ENCODE peak calls at places on chromosome X, in ten cellular contexts. Z is right atrium auricular region, X is cardiac muscle cell, H is neural progenitor cell, Q is thyroid gland, C is HepG2, L is K562, S is testis, T is fibroblast of lung, W is lower lobe of right lung. B is an unnamed sample.

GRCh38 chrX:132218100-132218807 is 993 bp downstream of the RAP2C start:
- DNase-seq in Z (peak; percentile 80), X (peak; percentile 86), H (peak; percentile 81), Q (peak; percentile 85), C (peak; percentile 73), L (peak; percentile 91), S (peak; percentile 82), T (peak; percentile 82), W (peak; percentile 87), B (peak; percentile 87)

GRCh38 chrX:110381216-110381615 is 22.6 kb downstream of the RTL9 start:
- DNase-seq in Z (no peak), X (peak; percentile 30), H (no peak), Q (no peak), C (no peak), L (no peak), S (no peak), T (peak; percentile 74), W (no peak), B (no peak)

GRCh38 chrX:2550288-2551020 is 49.7 kb upstream of the DHRSX start:
- DNase-seq in Z (no peak), X (no peak), H (no peak), Q (peak; percentile 9), C (no peak), L (no peak), S (no peak), T (no peak), W (no peak), B (no peak)

GRCh38 chrX:69759921-69760625 is 144.2 kb downstream of the EDA start:
- DNase-seq in Z (no peak), X (no peak), H (no peak), Q (no peak), C (no peak), L (no peak), S (no peak), T (no peak), W (no peak), B (no peak)

GRCh38 chrX:118724775-118725174 is 2.6 kb upstream of the IL13RA1 start:
- DNase-seq in Z (no peak), X (peak; percentile 55), H (no peak), Q (no peak), C (peak; percentile 16), L (peak; percentile 68), S (no peak), T (peak; percentile 42), W (no peak), B (no peak)

GRCh38 chrX:21487832-21488231 is 113.6 kb downstream of the CNKSR2 start:
- DNase-seq in Z (no peak), X (peak; percentile 1), H (peak; percentile 14), Q (no peak), C (peak; percentile 3), L (no peak), S (no peak), T (peak; percentile 23), W (no peak), B (no peak)

GRCh38 chrX:50988649-50989048 is 78.1 kb downstream of the BMP15 start:
- DNase-seq in Z (no peak), X (peak; percentile 46), H (peak; percentile 53), Q (peak; percentile 14), C (no peak), L (peak; percentile 15), S (peak; percentile 36), T (peak; percentile 10), W (no peak), B (peak; percentile 29)

GRCh38 chrX:75781618-75782017 is 3.4 kb downstream of the MAGEE2 start:
- DNase-seq in Z (no peak), X (no peak), H (peak; percentile 15), Q (no peak), C (no peak), L (no peak), S (peak; percentile 16), T (no peak), W (no peak), B (no peak)

GRCh38 chrX:36434521-36434920 is 515.0 kb downstream of the CFAP47 start:
- DNase-seq in Z (no peak), X (no peak), H (no peak), Q (no peak), C (no peak), L (no peak), S (no peak), T (no peak), W (no peak), B (no peak)

GRCh38 chrX:39869846-39870601 is 227.7 kb downstream of the BCOR start:
- DNase-seq in Z (no peak), X (peak; percentile 70), H (no peak), Q (no peak), C (no peak), L (peak; percentile 71), S (no peak), T (peak; percentile 72), W (no peak), B (no peak)

GRCh38 chrX:11336201-11336600 is 43.0 kb downstream of the AMELX start:
- DNase-seq in Z (no peak), X (no peak), H (no peak), Q (no peak), C (no peak), L (no peak), S (no peak), T (no peak), W (no peak), B (no peak)

GRCh38 chrX:139826065-139827044 is 106.5 kb downstream of the ATP11C start:
- DNase-seq in Z (no peak), X (peak; percentile 44), H (no peak), Q (peak; percentile 42), C (no peak), L (no peak), S (no peak), T (peak; percentile 86), W (no peak), B (peak; percentile 37)

DNA sequence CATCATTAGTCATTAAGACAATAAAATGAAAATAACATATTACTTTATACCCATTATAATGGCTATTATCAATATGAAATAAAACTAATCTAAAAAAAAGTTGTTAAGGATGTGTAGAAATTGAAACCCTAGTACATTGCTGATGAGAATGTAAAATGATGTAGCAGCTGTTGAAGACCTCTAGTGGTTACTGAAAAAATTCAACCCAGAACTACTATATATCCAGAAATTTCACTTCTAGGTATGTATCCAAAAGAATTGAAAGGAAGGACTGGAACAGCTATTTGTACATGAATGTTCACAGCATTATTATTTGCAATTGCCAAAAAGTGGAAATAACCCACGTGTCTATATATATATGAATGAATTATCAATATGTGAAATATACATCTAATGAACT is 180.3 kb upstream of the KLHL4 start:
- DNase-seq in Z (no peak), X (peak; percentile 1), H (no peak), Q (no peak), C (no peak), L (no peak), S (no peak), T (no peak), W (no peak), B (no peak)
- TF ChIP-seq CTCF in Z (no peak), X (no peak), H (peak; percentile 12), Q (no peak), C (no peak), L (no peak), S (no peak), T (no peak), W (no peak), B (no peak)

GRCh38 chrX:46575991-46576392 is 2.4 kb downstream of the CHST7 start:
- DNase-seq in Z (peak; percentile 72), X (peak; percentile 74), H (peak; percentile 24), Q (peak; percentile 13), C (peak; percentile 48), L (no peak), S (peak; percentile 23), T (peak; percentile 40), W (no peak), B (peak; percentile 16)

GRCh38 chrX:46575586-46575985 is 2.0 kb downstream of the CHST7 start:
- DNase-seq in Z (no peak), X (no peak), H (no peak), Q (no peak), C (no peak), L (no peak), S (no peak), T (no peak), W (no peak), B (no peak)

GRCh38 chrX:46579250-46579649 is 5.7 kb downstream of the CHST7 start:
- DNase-seq in Z (no peak), X (no peak), H (no peak), Q (no peak), C (peak; percentile 34), L (no peak), S (no peak), T (no peak), W (no peak), B (no peak)

GRCh38 chrX:46576458-46576857 is 2.9 kb downstream of the CHST7 start:
- DNase-seq in Z (no peak), X (peak; percentile 54), H (no peak), Q (no peak), C (no peak), L (no peak), S (peak; percentile 22), T (peak; percentile 39), W (no peak), B (no peak)

GRCh38 chrX:46577116-46578005 is 3.8 kb downstream of the CHST7 start:
- DNase-seq in Z (no peak), X (peak; percentile 38), H (no peak), Q (no peak), C (no peak), L (no peak), S (no peak), T (peak; percentile 64), W (no peak), B (no peak)
- H3K27ac ChIP-seq in Z (peak overlapping the region; percentile 90), X (no peak overlapping the region), H (no peak overlapping the region), Q (no peak overlapping the region), C (no peak overlapping the region), L (no peak overlapping the region), S (no peak overlapping the region), T (peak overlapping the region; percentile 28), W (no peak overlapping the region), B (no peak overlapping the region)

DNA sequence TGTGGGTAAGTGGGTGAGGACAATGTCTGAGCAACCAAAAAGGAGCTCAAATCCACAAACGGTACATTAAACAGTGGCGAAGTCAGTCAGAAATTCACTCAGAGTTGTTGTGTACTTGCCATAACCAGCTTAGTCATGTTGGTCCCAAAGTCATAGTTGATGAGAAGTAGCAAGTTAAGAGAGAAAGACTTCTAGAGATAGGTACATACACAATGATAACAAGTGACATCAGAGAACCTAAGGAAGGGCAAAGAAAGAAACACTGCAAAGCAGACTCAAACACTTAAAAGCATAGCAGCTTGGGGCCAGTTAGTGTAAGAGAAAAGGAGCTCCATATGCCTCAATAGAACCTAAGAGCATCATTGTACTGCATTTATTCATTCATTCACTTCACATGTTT is 30.2 kb downstream of the DYNLT3 start:
- DNase-seq in Z (no peak), X (no peak), H (no peak), Q (no peak), C (no peak), L (no peak), S (no peak), T (no peak), W (no peak), B (no peak)
- H3K4me1 ChIP-seq in Z (no peaks in the 10 kb centered on the region), X (no peaks in the 10 kb centered on the region), H (no peaks in the 10 kb centered on the region), Q (no peaks in the 10 kb centered on the region), C (no peaks in the 10 kb centered on the region), L (no peaks in the 10 kb centered on the region), S (no peaks in the 10 kb centered on the region), T (no peaks in the 10 kb centered on the region), W (no peaks in the 10 kb centered on the region), B (no peaks in the 10 kb centered on the region)

DNA sequence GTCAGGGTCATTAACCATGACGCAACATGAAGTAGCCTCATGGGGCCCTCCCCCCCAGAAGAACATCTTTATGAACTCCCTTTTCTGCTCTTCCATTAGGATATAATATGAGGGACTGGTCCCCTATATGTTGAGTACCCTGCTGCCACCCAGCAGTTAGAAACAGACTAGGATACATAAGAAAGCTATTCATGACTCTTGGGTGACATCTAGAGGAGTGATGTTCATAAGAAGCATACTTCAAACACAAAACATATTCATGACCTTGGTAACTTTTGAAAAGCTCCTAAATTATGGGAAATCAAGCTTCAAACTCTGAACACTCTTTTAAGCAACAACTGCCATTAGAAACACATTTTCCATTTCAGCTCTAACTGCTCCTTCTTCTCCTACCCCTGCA is 155.2 kb upstream of the SPIN4 start:
- DNase-seq in Z (no peak), X (peak; percentile 62), H (peak; percentile 31), Q (no peak), C (peak; percentile 15), L (peak; percentile 44), S (no peak), T (peak; percentile 39), W (no peak), B (no peak)
- TF ChIP-seq CTCF in Z (peak; percentile 45), X (peak; percentile 32), H (peak; percentile 46), Q (no peak), C (peak; percentile 53), L (no peak), S (no peak), T (no peak), W (peak; percentile 18), B (peak; percentile 29)

B was measured in adrenal gland.